ENCODE peak calls at places on chromosomes 11 and 22, in seven cellular contexts. One of them, this sample, is unnamed.

GRCh38 chr11:19027829-19028595 is 32.5 kb downstream of the MRGPRX2 start:
- DNase-seq in heart right ventricle: no peak
- DNase-seq in CD4-positive, alpha-beta memory T cell: no peak
- DNase-seq in lower lobe of right lung: no peak
- DNase-seq in fibroblast of lung: peak; percentile 20
- DNase-seq in IMR-90: peak; percentile 55
- DNase-seq in HCT116: peak; percentile 43
- DNase-seq in this sample: no peak

GRCh38 chr11:8109675-8110074 is 28.7 kb downstream of the TUB start:
- DNase-seq in heart right ventricle: no peak
- DNase-seq in fibroblast of lung: no peak
- DNase-seq in lower lobe of right lung: no peak
- DNase-seq in IMR-90: no peak
- DNase-seq in HCT116: no peak
- DNase-seq in CD4-positive, alpha-beta memory T cell: no peak
- DNase-seq in this sample: no peak

GRCh38 chr11:120270386-120270785 is 30.4 kb downstream of the POU2F3 start:
- DNase-seq in fibroblast of lung: no peak
- DNase-seq in IMR-90: no peak
- DNase-seq in lower lobe of right lung: no peak
- DNase-seq in HCT116: no peak
- DNase-seq in CD4-positive, alpha-beta memory T cell: no peak
- DNase-seq in heart right ventricle: no peak
- DNase-seq in this sample: no peak

GRCh38 chr11:100704176-100704575 is 17.1 kb downstream of the ARHGAP42 start:
- DNase-seq in heart right ventricle: no peak
- DNase-seq in lower lobe of right lung: no peak
- DNase-seq in fibroblast of lung: no peak
- DNase-seq in CD4-positive, alpha-beta memory T cell: no peak
- DNase-seq in HCT116: no peak
- DNase-seq in IMR-90: no peak
- DNase-seq in this sample: no peak

GRCh38 chr11:65225284-65226102 is 36.3 kb upstream of the POLA2 start:
- DNase-seq in fibroblast of lung: peak; percentile 63
- DNase-seq in heart right ventricle: peak; percentile 65
- DNase-seq in lower lobe of right lung: peak; percentile 73
- DNase-seq in IMR-90: peak; percentile 52
- DNase-seq in HCT116: no peak
- DNase-seq in CD4-positive, alpha-beta memory T cell: peak; percentile 56
- DNase-seq in this sample: peak; percentile 58

GRCh38 chr11:73001615-73002014 is 140.5 kb downstream of the FCHSD2 start:
- DNase-seq in fibroblast of lung: peak; percentile 20
- DNase-seq in heart right ventricle: no peak
- DNase-seq in IMR-90: no peak
- DNase-seq in HCT116: no peak
- DNase-seq in lower lobe of right lung: no peak
- DNase-seq in CD4-positive, alpha-beta memory T cell: no peak
- DNase-seq in this sample: no peak

GRCh38 chr22:45265546-45265945 is 19.2 kb upstream of the UPK3A start:
- DNase-seq in heart right ventricle: no peak
- DNase-seq in IMR-90: no peak
- DNase-seq in fibroblast of lung: no peak
- DNase-seq in HCT116: no peak
- DNase-seq in lower lobe of right lung: no peak
- DNase-seq in CD4-positive, alpha-beta memory T cell: no peak
- DNase-seq in this sample: no peak

GRCh38 chr11:95821640-95822039 is 31.3 kb downstream of the CEP57 start:
- DNase-seq in IMR-90: peak; percentile 77
- DNase-seq in HCT116: no peak
- DNase-seq in fibroblast of lung: peak; percentile 57
- DNase-seq in CD4-positive, alpha-beta memory T cell: no peak
- DNase-seq in heart right ventricle: no peak
- DNase-seq in lower lobe of right lung: no peak
- DNase-seq in this sample: no peak

GRCh38 chr11:492416-493226 is 14.4 kb downstream of the RNH1 start:
- DNase-seq in IMR-90: no peak
- DNase-seq in CD4-positive, alpha-beta memory T cell: no peak
- DNase-seq in fibroblast of lung: no peak
- DNase-seq in heart right ventricle: no peak
- DNase-seq in HCT116: no peak
- DNase-seq in lower lobe of right lung: no peak
- DNase-seq in this sample: no peak

GRCh38 chr11:134559617-134559992 is 147.6 kb upstream of the B3GAT1 start:
- DNase-seq in HCT116: no peak
- DNase-seq in IMR-90: no peak
- DNase-seq in CD4-positive, alpha-beta memory T cell: no peak
- DNase-seq in fibroblast of lung: no peak
- DNase-seq in lower lobe of right lung: no peak
- DNase-seq in heart right ventricle: no peak
- DNase-seq in this sample: no peak

GRCh38 chr11:132137981-132138313 is 767.5 kb downstream of the NTM start:
- DNase-seq in IMR-90: peak; percentile 26
- DNase-seq in lower lobe of right lung: no peak
- DNase-seq in heart right ventricle: no peak
- DNase-seq in fibroblast of lung: no peak
- DNase-seq in HCT116: no peak
- DNase-seq in CD4-positive, alpha-beta memory T cell: no peak
- DNase-seq in this sample: no peak

GRCh38 chr11:131823772-131824171 is 453.4 kb downstream of the NTM start:
- DNase-seq in fibroblast of lung: no peak
- DNase-seq in IMR-90: no peak
- DNase-seq in CD4-positive, alpha-beta memory T cell: no peak
- DNase-seq in HCT116: no peak
- DNase-seq in lower lobe of right lung: no peak
- DNase-seq in heart right ventricle: no peak
- DNase-seq in this sample: no peak

GRCh38 chr11:13016415-13016814 is 7.3 kb downstream of the RASSF10 start:
- DNase-seq in fibroblast of lung: no peak
- DNase-seq in IMR-90: no peak
- DNase-seq in HCT116: peak; percentile 13
- DNase-seq in CD4-positive, alpha-beta memory T cell: no peak
- DNase-seq in lower lobe of right lung: no peak
- DNase-seq in heart right ventricle: no peak
- DNase-seq in this sample: no peak

GRCh38 chr11:78465169-78465942 is 47.7 kb upstream of the GAB2 start:
- DNase-seq in fibroblast of lung: no peak
- DNase-seq in IMR-90: no peak
- DNase-seq in CD4-positive, alpha-beta memory T cell: peak; percentile 60
- DNase-seq in heart right ventricle: no peak
- DNase-seq in HCT116: no peak
- DNase-seq in lower lobe of right lung: no peak
- DNase-seq in this sample: no peak

GRCh38 chr11:64688534-64688982 is 34.4 kb downstream of the NRXN2 start:
- DNase-seq in fibroblast of lung: peak; percentile 85
- DNase-seq in CD4-positive, alpha-beta memory T cell: peak; percentile 87
- DNase-seq in IMR-90: peak; percentile 79
- DNase-seq in lower lobe of right lung: peak; percentile 91
- DNase-seq in HCT116: peak; percentile 83
- DNase-seq in heart right ventricle: peak; percentile 92
- DNase-seq in this sample: peak; percentile 90

GRCh38 chr22:22609271-22609670 is 35.1 kb upstream of the GGTLC2 start:
- DNase-seq in CD4-positive, alpha-beta memory T cell: no peak
- DNase-seq in lower lobe of right lung: no peak
- DNase-seq in heart right ventricle: no peak
- DNase-seq in IMR-90: peak; percentile 8
- DNase-seq in fibroblast of lung: peak; percentile 10
- DNase-seq in HCT116: no peak
- DNase-seq in this sample: no peak

DNA sequence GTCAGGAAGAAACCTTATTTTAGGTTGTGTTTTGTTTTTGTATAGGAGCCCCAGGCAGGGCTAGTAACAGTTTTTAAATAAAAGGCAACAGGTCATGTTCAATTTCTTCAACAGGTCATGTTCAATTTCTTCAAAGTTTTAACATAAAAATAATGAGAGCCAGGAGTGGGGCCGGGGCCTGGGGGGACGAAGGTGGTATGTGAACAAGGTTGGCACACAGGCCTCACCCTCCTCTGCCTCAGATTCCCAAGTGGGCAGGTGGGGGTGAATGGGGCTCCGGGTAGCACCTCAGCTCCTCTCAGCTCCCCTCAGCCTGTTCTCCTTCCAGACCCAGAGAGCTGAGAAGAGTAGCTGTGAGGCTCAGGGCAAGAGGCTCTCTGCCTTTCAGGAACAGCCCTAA is 4.4 kb downstream of the DERL3 start:
- DNase-seq in fibroblast of lung: no peak
- DNase-seq in heart right ventricle: no peak
- DNase-seq in HCT116: no peak
- DNase-seq in IMR-90: no peak
- DNase-seq in lower lobe of right lung: no peak
- DNase-seq in CD4-positive, alpha-beta memory T cell: no peak
- DNase-seq in this sample: no peak
- H3K36me3 ChIP-seq in fibroblast of lung: peaks cover 22% of the 10 kb centered on the region
- H3K36me3 ChIP-seq in heart right ventricle: peaks cover 68% of the 10 kb centered on the region
- H3K36me3 ChIP-seq in HCT116: peaks cover 7% of the 10 kb centered on the region
- H3K36me3 ChIP-seq in IMR-90: peaks cover 51% of the 10 kb centered on the region
- H3K36me3 ChIP-seq in lower lobe of right lung: peaks cover 64% of the 10 kb centered on the region
- H3K36me3 ChIP-seq in CD4-positive, alpha-beta memory T cell: peaks cover 10% of the 10 kb centered on the region
- H3K36me3 ChIP-seq in this sample: peaks cover 41% of the 10 kb centered on the region

DNA sequence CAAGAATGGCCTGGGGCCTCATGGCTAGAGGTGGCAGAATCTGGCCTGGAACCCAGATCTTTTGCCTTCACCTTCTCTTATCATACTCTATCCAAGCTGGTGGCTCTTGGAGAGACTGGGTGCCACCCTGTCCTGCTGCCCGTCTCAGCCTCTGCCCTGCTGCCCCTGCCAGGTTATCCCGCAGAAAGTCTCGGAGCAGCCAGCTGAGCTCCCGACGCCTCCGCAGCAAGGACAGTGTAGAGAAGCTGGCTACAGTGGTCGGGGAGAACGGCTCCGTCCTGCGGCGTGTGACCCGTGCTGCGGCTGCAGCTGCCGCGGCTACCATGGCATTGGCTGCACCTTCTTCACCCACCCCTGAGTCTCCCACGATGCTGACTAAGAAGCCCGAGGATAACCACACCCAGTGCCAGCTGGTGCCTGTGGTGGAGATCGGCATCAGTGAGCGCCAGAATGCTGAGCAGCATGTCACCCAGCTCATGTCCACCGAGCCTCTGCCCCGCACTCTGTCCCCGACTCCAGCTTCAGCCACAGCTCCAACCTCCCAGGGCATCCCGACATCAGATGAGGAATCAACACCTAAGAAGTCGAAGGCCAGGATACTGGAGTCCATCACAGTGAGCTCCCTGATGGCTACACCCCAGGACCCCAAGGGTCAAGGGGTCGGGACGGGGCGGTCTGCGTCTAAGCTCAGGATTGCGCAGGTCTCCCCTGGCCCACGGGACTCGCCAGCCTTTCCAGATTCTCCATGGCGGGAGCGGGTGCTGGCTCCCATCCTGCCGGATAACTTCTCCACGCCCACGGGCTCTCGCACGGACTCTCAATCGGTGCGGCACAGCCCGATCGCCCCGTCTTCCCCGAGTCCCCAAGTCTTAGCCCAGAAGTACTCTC is 6.0 kb downstream of the INCENP start:
- DNase-seq in heart right ventricle: no peak
- DNase-seq in HCT116: no peak
- DNase-seq in lower lobe of right lung: no peak
- DNase-seq in fibroblast of lung: no peak
- DNase-seq in CD4-positive, alpha-beta memory T cell: no peak
- DNase-seq in IMR-90: no peak
- DNase-seq in this sample: no peak
- H3K36me3 ChIP-seq in heart right ventricle: peaks cover 54% of the 10 kb centered on the region
- H3K36me3 ChIP-seq in HCT116: peaks cover 46% of the 10 kb centered on the region
- H3K36me3 ChIP-seq in lower lobe of right lung: peaks cover 45% of the 10 kb centered on the region
- H3K36me3 ChIP-seq in fibroblast of lung: peaks cover 25% of the 10 kb centered on the region
- H3K36me3 ChIP-seq in CD4-positive, alpha-beta memory T cell: peaks cover 21% of the 10 kb centered on the region
- H3K36me3 ChIP-seq in IMR-90: peaks cover 32% of the 10 kb centered on the region
- H3K36me3 ChIP-seq in this sample: peaks cover 36% of the 10 kb centered on the region

DNA sequence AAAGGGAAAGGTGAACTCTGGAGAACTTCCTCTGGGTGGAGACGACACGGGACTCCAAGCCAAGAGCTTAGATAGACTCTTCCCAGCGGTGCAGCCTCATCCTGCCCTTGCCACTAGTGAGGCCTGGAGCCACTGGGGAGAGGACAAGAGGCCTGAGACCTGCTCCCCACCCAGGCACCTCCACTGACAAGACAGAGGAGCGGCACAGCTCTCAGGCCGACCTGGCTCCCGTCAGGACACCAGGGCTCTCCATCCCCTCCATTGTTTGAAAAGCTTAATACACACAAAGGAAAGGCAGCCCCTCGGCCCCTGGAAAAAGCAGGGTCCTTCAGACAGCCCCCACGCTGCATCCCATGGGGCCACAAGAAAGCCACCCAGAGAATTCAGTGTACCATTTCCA is 29.6 kb downstream of the POLDIP3 start:
- DNase-seq in IMR-90: no peak
- DNase-seq in CD4-positive, alpha-beta memory T cell: no peak
- DNase-seq in HCT116: no peak
- DNase-seq in lower lobe of right lung: no peak
- DNase-seq in heart right ventricle: no peak
- DNase-seq in fibroblast of lung: no peak
- DNase-seq in this sample: no peak
- H3K36me3 ChIP-seq in IMR-90: peaks cover 49% of the 10 kb centered on the region
- H3K36me3 ChIP-seq in CD4-positive, alpha-beta memory T cell: peaks cover 40% of the 10 kb centered on the region
- H3K36me3 ChIP-seq in HCT116: peaks cover 47% of the 10 kb centered on the region
- H3K36me3 ChIP-seq in lower lobe of right lung: peaks cover 71% of the 10 kb centered on the region
- H3K36me3 ChIP-seq in heart right ventricle: peaks cover 77% of the 10 kb centered on the region
- H3K36me3 ChIP-seq in fibroblast of lung: peaks cover 12% of the 10 kb centered on the region
- H3K36me3 ChIP-seq in this sample: peaks cover 70% of the 10 kb centered on the region

GRCh38 chr11:6411594-6412031 is 7.3 kb downstream of the APBB1 start:
- DNase-seq in heart right ventricle: no peak
- DNase-seq in CD4-positive, alpha-beta memory T cell: no peak
- DNase-seq in IMR-90: no peak
- DNase-seq in HCT116: no peak
- DNase-seq in fibroblast of lung: no peak
- DNase-seq in lower lobe of right lung: no peak
- DNase-seq in this sample: no peak

GRCh38 chr11:6418199-6418957 is 516 bp downstream of the APBB1 start:
- DNase-seq in lower lobe of right lung: no peak
- DNase-seq in CD4-positive, alpha-beta memory T cell: no peak
- DNase-seq in IMR-90: no peak
- DNase-seq in HCT116: no peak
- DNase-seq in fibroblast of lung: no peak
- DNase-seq in heart right ventricle: peak; percentile 43
- DNase-seq in this sample: peak; percentile 33

GRCh38 chr11:6410695-6411430 is 8.0 kb downstream of the APBB1 start:
- DNase-seq in CD4-positive, alpha-beta memory T cell: no peak
- DNase-seq in lower lobe of right lung: no peak
- DNase-seq in IMR-90: no peak
- DNase-seq in HCT116: no peak
- DNase-seq in fibroblast of lung: no peak
- DNase-seq in heart right ventricle: no peak
- DNase-seq in this sample: no peak

GRCh38 chr11:6414874-6415328 is 4.0 kb downstream of the APBB1 start:
- DNase-seq in HCT116: no peak
- DNase-seq in CD4-positive, alpha-beta memory T cell: no peak
- DNase-seq in heart right ventricle: no peak
- DNase-seq in lower lobe of right lung: no peak
- DNase-seq in IMR-90: no peak
- DNase-seq in fibroblast of lung: no peak
- DNase-seq in this sample: no peak

DNA sequence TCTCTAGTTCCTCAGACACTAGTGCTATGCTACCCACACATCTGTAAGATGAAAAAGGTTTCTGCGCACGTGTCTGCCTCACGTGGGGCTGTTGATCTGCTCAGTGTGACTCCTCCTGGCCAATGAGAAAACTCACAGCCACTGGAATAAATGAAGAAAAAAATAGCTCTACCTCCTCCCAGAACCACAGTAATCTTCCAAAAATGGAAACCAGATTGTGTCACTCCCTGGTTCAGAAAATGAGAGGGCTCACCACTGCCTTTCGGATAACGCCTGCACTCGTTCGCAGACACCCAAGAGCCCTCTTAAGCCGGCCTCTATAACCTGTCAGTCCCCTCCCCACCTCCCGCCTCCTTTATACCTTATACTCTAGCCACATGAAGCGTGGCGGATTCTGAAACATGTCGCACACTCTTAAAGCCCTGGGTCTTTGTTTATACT is 5.1 kb downstream of the APBB1 start:
- DNase-seq in heart right ventricle: no peak
- DNase-seq in HCT116: no peak
- DNase-seq in IMR-90: no peak
- DNase-seq in fibroblast of lung: no peak
- DNase-seq in CD4-positive, alpha-beta memory T cell: peak; percentile 73
- DNase-seq in lower lobe of right lung: no peak
- DNase-seq in this sample: no peak
- H3K36me3 ChIP-seq in heart right ventricle: peaks cover 25% of the 10 kb centered on the region
- H3K36me3 ChIP-seq in HCT116: no peaks in the 10 kb centered on the region
- H3K36me3 ChIP-seq in IMR-90: peaks cover 13% of the 10 kb centered on the region
- H3K36me3 ChIP-seq in fibroblast of lung: peaks cover 2% of the 10 kb centered on the region
- H3K36me3 ChIP-seq in CD4-positive, alpha-beta memory T cell: peaks cover 17% of the 10 kb centered on the region
- H3K36me3 ChIP-seq in lower lobe of right lung: peaks cover 25% of the 10 kb centered on the region
- H3K36me3 ChIP-seq in this sample: peaks cover 27% of the 10 kb centered on the region

This sample was measured in left ventricle myocardium inferior.